ENCODE peak calls at places on chromosomes 12 and 14, in ten cellular contexts. K, Y, P, E, S, W, N, O, X and J are unnamed samples.

GRCh38 chr12:42779186-42779859 is 189.8 kb upstream of the PRICKLE1 start:
- DNase-seq in K (no peak), Y (no peak), P (peak), E (no peak), S (no peak), W (no peak), N (no peak), O (no peak), X (no peak), J (no peak)

GRCh38 chr12:2963760-2964292 is 4.6 kb downstream of the TEAD4 start:
- DNase-seq in K (no peak), Y (no peak), P (no peak), E (no peak), S (no peak), W (no peak), N (no peak), O (no peak), X (peak), J (no peak)

GRCh38 chr12:10143205-10143604 is 13.2 kb upstream of the CLEC7A start:
- DNase-seq in K (no peak), Y (no peak), P (peak), E (no peak), S (no peak), W (no peak), N (no peak), O (no peak), X (no peak), J (no peak)

GRCh38 chr12:5512585-5512970 is 80.7 kb downstream of the NTF3 start:
- DNase-seq in K (no peak), Y (peak), P (no peak), E (no peak), S (no peak), W (no peak), N (no peak), O (no peak), X (no peak), J (no peak)

GRCh38 chr12:64685076-64685475 is 74.1 kb downstream of the GNS start:
- DNase-seq in K (no peak), Y (no peak), P (no peak), E (no peak), S (no peak), W (no peak), N (no peak), O (no peak), X (no peak), J (no peak)

GRCh38 chr12:92593734-92594402 is 108.9 kb upstream of the PLEKHG7 start:
- DNase-seq in K (peak), Y (no peak), P (peak), E (peak), S (no peak), W (peak), N (peak), O (peak), X (no peak), J (no peak)

GRCh38 chr12:24848941-24849477 is 99.9 kb downstream of the BCAT1 start:
- DNase-seq in K (no peak), Y (no peak), P (no peak), E (no peak), S (no peak), W (peak), N (no peak), O (no peak), X (no peak), J (no peak)

GRCh38 chr14:68784298-68784910 is 8.5 kb downstream of the ZFP36L1 start:
- DNase-seq in K (no peak), Y (peak), P (peak), E (peak), S (no peak), W (peak), N (peak), O (no peak), X (no peak), J (no peak)

GRCh38 chr12:14769462-14769836 is 33.8 kb downstream of the WBP11 start:
- DNase-seq in K (no peak), Y (no peak), P (peak), E (peak), S (no peak), W (peak), N (peak), O (no peak), X (peak), J (no peak)

GRCh38 chr12:97404093-97404492 is 58.5 kb upstream of the RMST start:
- DNase-seq in K (no peak), Y (no peak), P (no peak), E (no peak), S (no peak), W (no peak), N (no peak), O (no peak), X (no peak), J (no peak)

GRCh38 chr12:1108276-1108675 is 117.3 kb downstream of the ERC1 start:
- DNase-seq in K (no peak), Y (no peak), P (no peak), E (no peak), S (no peak), W (no peak), N (no peak), O (no peak), X (no peak), J (no peak)

GRCh38 chr12:128111333-128111732 is 155.6 kb upstream of the TMEM132C start:
- DNase-seq in K (no peak), Y (no peak), P (no peak), E (no peak), S (no peak), W (no peak), N (no peak), O (no peak), X (no peak), J (no peak)

GRCh38 chr14:28613526-28613925 is 153.1 kb upstream of the FOXG1 start:
- DNase-seq in K (no peak), Y (no peak), P (no peak), E (no peak), S (no peak), W (no peak), N (no peak), O (no peak), X (no peak), J (no peak)

GRCh38 chr14:50055461-50056228 is 60.7 kb downstream of the VCPKMT start:
- DNase-seq in K (no peak), Y (no peak), P (peak), E (no peak), S (no peak), W (no peak), N (no peak), O (no peak), X (peak), J (no peak)

GRCh38 chr14:34208532-34208931 is 253.5 kb downstream of the SPTSSA start:
- DNase-seq in K (no peak), Y (no peak), P (no peak), E (no peak), S (no peak), W (no peak), N (no peak), O (no peak), X (no peak), J (no peak)

GRCh38 chr12:27297576-27297975 is 35.1 kb upstream of the BMAL2 start:
- DNase-seq in K (no peak), Y (no peak), P (no peak), E (no peak), S (no peak), W (no peak), N (no peak), O (no peak), X (no peak), J (no peak)

GRCh38 chr14:88668448-88669116 is 105.7 kb downstream of the ZC3H14 start:
- DNase-seq in K (no peak), Y (no peak), P (no peak), E (no peak), S (no peak), W (no peak), N (no peak), O (no peak), X (no peak), J (no peak)

GRCh38 chr14:75559451-75560187 is 18.8 kb upstream of the FLVCR2 start:
- DNase-seq in K (no peak), Y (no peak), P (peak), E (peak), S (no peak), W (peak), N (peak), O (no peak), X (no peak), J (no peak)

GRCh38 chr12:116532986-116533342 is 26.2 kb upstream of the MAP1LC3B2 start:
- DNase-seq in K (no peak), Y (no peak), P (no peak), E (no peak), S (no peak), W (no peak), N (peak), O (no peak), X (no peak), J (no peak)

GRCh38 chr14:100153560-100153959 is 5.9 kb downstream of the DEGS2 start:
- DNase-seq in K (no peak), Y (no peak), P (no peak), E (no peak), S (no peak), W (no peak), N (no peak), O (no peak), X (no peak), J (no peak)
- H3K4me3 ChIP-seq in K (no peak), Y (no peak), P (no peak), E (no peak), S (no peak), W (no peak), N (no peak), O (no peak), X (no peak), J (no peak)

DNA sequence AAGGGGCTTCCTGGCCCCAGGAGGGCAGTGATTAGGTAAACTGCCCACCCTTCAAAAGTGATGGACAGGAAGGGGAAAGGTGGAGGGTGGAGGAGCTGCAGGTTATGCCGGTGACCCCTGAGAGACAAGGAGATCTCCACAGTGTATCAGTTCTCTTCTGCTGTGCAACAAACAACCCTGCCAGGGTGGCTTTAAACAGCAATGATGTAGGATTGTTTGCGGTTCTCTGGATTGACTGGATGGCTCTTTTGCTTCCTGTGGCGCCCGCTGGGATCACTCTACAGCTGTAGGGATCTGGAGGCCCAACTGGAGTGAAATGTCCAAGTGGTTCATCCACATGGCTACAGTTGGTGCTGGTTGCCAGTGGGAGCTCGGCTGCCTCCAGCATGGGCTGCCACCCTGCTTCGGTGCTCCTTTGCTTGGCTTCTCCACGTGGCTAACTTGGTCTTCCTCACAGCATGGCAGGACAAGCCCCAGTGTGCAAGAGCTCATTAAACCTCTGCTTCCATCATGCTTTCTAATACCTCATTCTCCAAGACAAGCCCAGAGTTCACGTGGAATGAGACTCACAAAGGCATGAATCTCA is 8.6 kb upstream of the ANKRD9 start:
- DNase-seq in K (no peak), Y (no peak), P (no peak), E (no peak), S (no peak), W (no peak), N (no peak), O (no peak), X (no peak), J (no peak)
- H3K27ac ChIP-seq in K (no peak), Y (no peak), P (no peak), E (no peak), S (no peak), W (no peak), N (no peak), O (no peak), X (no peak), J (no peak)

GRCh38 chr14:36517242-36518030 is 2.6 kb downstream of the NKX2-1 start:
- DNase-seq in K (no peak), Y (no peak), P (no peak), E (no peak), S (no peak), W (no peak), N (no peak), O (no peak), X (peak), J (no peak)

GRCh38 chr14:36519431-36520321 is at the start of gene NKX2-1:
- DNase-seq in K (no peak), Y (no peak), P (no peak), E (no peak), S (no peak), W (no peak), N (peak), O (no peak), X (peak), J (no peak)

GRCh38 chr14:36518031-36518585 is 1.9 kb downstream of the NKX2-1 start:
- DNase-seq in K (no peak), Y (no peak), P (no peak), E (no peak), S (no peak), W (no peak), N (no peak), O (no peak), X (peak), J (no peak)

GRCh38 chr14:36516719-36517241 is 3.3 kb downstream of the NKX2-1 start:
- DNase-seq in K (no peak), Y (no peak), P (no peak), E (no peak), S (no peak), W (no peak), N (no peak), O (no peak), X (no peak), J (no peak)

GRCh38 chr14:36518586-36519430 is 1.2 kb downstream of the NKX2-1 start:
- DNase-seq in K (no peak), Y (no peak), P (no peak), E (no peak), S (no peak), W (no peak), N (no peak), O (no peak), X (peak), J (no peak)
- H3K4me3 ChIP-seq in K (peak), Y (peak), P (no peak), E (peak), S (no peak), W (no peak), N (peak), O (peak), X (peak), J (peak)

DNA sequence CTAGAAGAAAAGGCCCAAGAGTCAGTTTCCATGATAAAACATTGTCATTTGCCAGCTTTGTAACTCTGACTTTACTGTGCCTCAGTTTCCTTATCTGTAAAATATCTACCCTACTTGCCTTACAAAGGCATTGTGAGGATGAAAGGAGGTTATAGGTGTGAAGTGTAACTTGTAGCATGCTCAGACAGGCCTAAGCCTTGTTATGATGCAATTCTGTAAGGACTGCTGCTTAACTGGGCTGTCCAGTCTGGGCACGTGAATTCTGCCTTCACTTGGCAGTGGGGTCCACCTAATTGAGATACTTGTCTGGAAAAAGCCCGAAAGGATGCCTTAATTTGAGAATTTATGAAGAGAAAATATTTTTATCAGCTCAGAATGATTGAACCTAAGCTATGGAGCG is 114.5 kb upstream of the DYRK2 start:
- DNase-seq in K (no peak), Y (no peak), P (no peak), E (no peak), S (no peak), W (no peak), N (no peak), O (no peak), X (no peak), J (no peak)
- H3K27ac ChIP-seq in K (no peak), Y (no peak), P (peak), E (no peak), S (no peak), W (no peak), N (peak), O (no peak), X (no peak), J (no peak)

DNA sequence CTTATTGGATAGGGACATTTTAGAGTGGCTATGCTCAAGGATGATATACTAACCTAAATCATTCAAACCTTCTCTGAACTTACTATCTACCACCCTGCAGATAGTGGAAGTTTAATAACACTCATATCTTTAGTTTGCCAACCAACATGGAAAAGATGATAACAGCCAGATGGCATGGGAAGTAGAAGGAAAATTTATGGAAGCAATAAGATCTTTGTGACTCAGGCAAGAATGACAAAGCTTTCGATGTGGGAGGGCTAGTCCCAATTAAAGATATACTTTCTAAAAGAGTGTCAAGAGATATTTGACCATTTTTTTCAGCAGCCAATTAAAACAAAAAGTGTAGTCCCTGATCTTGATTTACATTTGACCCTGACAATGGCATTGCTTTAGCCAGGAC is 631.7 kb downstream of the RPS29 start:
- DNase-seq in K (no peak), Y (no peak), P (no peak), E (no peak), S (no peak), W (no peak), N (no peak), O (no peak), X (no peak), J (no peak)
- H3K4me3 ChIP-seq in K (no peak), Y (no peak), P (no peak), E (no peak), S (no peak), W (no peak), N (no peak), O (no peak), X (no peak), J (no peak)

GRCh38 chr14:89870335-89870734 is 84.2 kb downstream of the EFCAB11 start:
- DNase-seq in K (no peak), Y (no peak), P (no peak), E (no peak), S (no peak), W (no peak), N (no peak), O (no peak), X (no peak), J (no peak)
- H3K27ac ChIP-seq in K (no peak), Y (no peak), P (no peak), E (no peak), S (no peak), W (no peak), N (no peak), O (no peak), X (no peak), J (no peak)